ENCODE peak calls at places on chromosomes 4 and X, in nine cellular contexts. I is colonic mucosa; K is lung; L is GM04504; G is AG20443; U is GM10248; F is nephron progenitor cell; Z is body of pancreas; H is stimulated activated CD8-positive, alpha-beta memory T cell treated with anti-CD3 and anti-CD28 coated beads, Interleukin-2, amount 100 ng/mL, for 48 hours. A is an unnamed sample.

GRCh38 chrX:47078129-47079043 is at the start of gene RGN:
- DNase-seq in I (peak; percentile 19), K (no peak), L (no peak), G (peak; percentile 50), U (no peak), F (peak; percentile 6), Z (peak; percentile 69), H (no peak), A (peak; percentile 83)

GRCh38 chrX:131792789-131793462 is 230.2 kb upstream of the STK26 start:
- DNase-seq in I (peak; percentile 95), K (peak; percentile 92), L (peak; percentile 87), G (peak; percentile 20), U (no peak), F (no peak), Z (peak; percentile 93), H (peak; percentile 55), A (no peak)

GRCh38 chrX:9875801-9876200 is 89.6 kb downstream of the SHROOM2 start:
- DNase-seq in I (no peak), K (no peak), L (no peak), G (no peak), U (no peak), F (no peak), Z (no peak), H (no peak), A (no peak)

GRCh38 chr4:81164126-81164525 is 50.9 kb downstream of the PRKG2 start:
- DNase-seq in I (peak; percentile 61), K (no peak), L (no peak), G (no peak), U (no peak), F (no peak), Z (no peak), H (no peak), A (no peak)

GRCh38 chrX:71466979-71467523 is 65.9 kb upstream of the OGT start:
- DNase-seq in I (no peak), K (no peak), L (no peak), G (no peak), U (no peak), F (no peak), Z (no peak), H (no peak), A (no peak)

GRCh38 chrX:9745417-9746115 is 20.1 kb downstream of the GPR143 start:
- DNase-seq in I (no peak), K (no peak), L (no peak), G (no peak), U (no peak), F (no peak), Z (no peak), H (no peak), A (no peak)

GRCh38 chr4:40197879-40198689 is 1.3 kb downstream of the RHOH start:
- DNase-seq in I (no peak), K (no peak), L (no peak), G (no peak), U (no peak), F (no peak), Z (no peak), H (no peak), A (no peak)

GRCh38 chr4:185904381-185904780 is 92.4 kb upstream of the SORBS2 start:
- DNase-seq in I (no peak), K (no peak), L (no peak), G (no peak), U (no peak), F (no peak), Z (no peak), H (no peak), A (no peak)

GRCh38 chrX:69988955-69989394 is 60.8 kb downstream of the AWAT2 start:
- DNase-seq in I (no peak), K (no peak), L (no peak), G (no peak), U (no peak), F (no peak), Z (no peak), H (no peak), A (no peak)

GRCh38 chrX:27251369-27251768 is 211.8 kb downstream of the PPP4R3C start:
- DNase-seq in I (no peak), K (no peak), L (no peak), G (no peak), U (no peak), F (no peak), Z (no peak), H (no peak), A (no peak)

GRCh38 chr4:123832173-123833026 is 435.8 kb downstream of the SPRY1 start:
- DNase-seq in I (no peak), K (peak; percentile 36), L (peak; percentile 97), G (peak; percentile 84), U (no peak), F (no peak), Z (peak; percentile 14), H (no peak), A (no peak)

GRCh38 chrX:2548731-2549423 is 48.1 kb upstream of the DHRSX start:
- DNase-seq in I (no peak), K (no peak), L (no peak), G (no peak), U (no peak), F (no peak), Z (no peak), H (no peak), A (no peak)

GRCh38 chr4:26238782-26239647 is 81.8 kb upstream of the RBPJ start:
- DNase-seq in I (peak; percentile 28), K (no peak), L (peak; percentile 35), G (peak; percentile 31), U (no peak), F (no peak), Z (no peak), H (no peak), A (no peak)

GRCh38 chrX:115894087-115894486 is 276.5 kb upstream of the AGTR2 start:
- DNase-seq in I (peak; percentile 41), K (peak; percentile 38), L (peak; percentile 12), G (no peak), U (peak; percentile 28), F (no peak), Z (peak; percentile 32), H (no peak), A (no peak)

GRCh38 chrX:115939636-115940160 is 230.8 kb upstream of the AGTR2 start:
- DNase-seq in I (no peak), K (no peak), L (no peak), G (no peak), U (no peak), F (no peak), Z (no peak), H (no peak), A (no peak)

GRCh38 chrX:41923925-41924693 is 755 bp upstream of the CASK start:
- DNase-seq in I (peak; percentile 55), K (no peak), L (no peak), G (peak; percentile 34), U (peak; percentile 15), F (no peak), Z (peak; percentile 53), H (no peak), A (peak; percentile 44)

GRCh38 chr4:152729466-152729865 is 49.7 kb upstream of the TMEM154 start:
- DNase-seq in I (no peak), K (no peak), L (peak; percentile 42), G (peak; percentile 78), U (no peak), F (no peak), Z (no peak), H (no peak), A (no peak)

GRCh38 chr4:56164921-56165320 is 216.2 kb downstream of the CEP135 start:
- DNase-seq in I (no peak), K (no peak), L (no peak), G (no peak), U (no peak), F (no peak), Z (no peak), H (no peak), A (no peak)

GRCh38 chr4:113020966-113021365 is 28.5 kb upstream of the ANK2 start:
- DNase-seq in I (no peak), K (no peak), L (no peak), G (peak; percentile 44), U (no peak), F (no peak), Z (no peak), H (no peak), A (no peak)

GRCh38 chrX:16239211-16239610 is 71.9 kb downstream of the MAGEB17 start:
- DNase-seq in I (no peak), K (no peak), L (peak; percentile 47), G (peak; percentile 55), U (no peak), F (no peak), Z (no peak), H (no peak), A (no peak)

A was measured in left lobe of liver.